ENCODE peak calls at places on chromosomes 5 and 9, in seven cellular contexts. N is PC-9, B is cardiac muscle cell, Q is ovary, S is GM23338, G is bronchial epithelial cell, D is colonic mucosa. V is an unnamed sample. For H3K27me3, the result is how much of the 10 kb centered on the place peaks cover.

GRCh38 chr9:22022396-22022795 is 13.3 kb upstream of the CDKN2B start:
- DNase-seq in S (no peak), N (no peak), B (no peak), G (no peak), Q (no peak), D (no peak), V (no peak)

GRCh38 chr5:60505373-60505772 is 194.6 kb downstream of the DEPDC1B start:
- DNase-seq in B (no peak), D (no peak), G (no peak), Q (no peak), S (no peak), N (no peak), V (no peak)

GRCh38 chr9:96014078-96014477 is 138.6 kb downstream of the ERCC6L2 start:
- DNase-seq in D (no peak), G (no peak), Q (no peak), B (no peak), S (no peak), N (no peak), V (no peak)

GRCh38 chr5:75265731-75266130 is 29.1 kb upstream of the ANKRD31 start:
- DNase-seq in Q (no peak), G (peak), S (peak), D (no peak), N (peak), B (peak), V (no peak)

GRCh38 chr9:4666042-4666699 is at the start of gene SPATA6L:
- DNase-seq in D (peak), Q (peak), B (peak), N (no peak), S (peak), G (peak), V (peak)

GRCh38 chr5:102866315-102866693 is 111.2 kb downstream of the PAM start:
- DNase-seq in G (no peak), B (no peak), N (no peak), S (no peak), D (no peak), Q (no peak), V (no peak)

GRCh38 chr5:169050146-169050571 is 250.8 kb downstream of the SLIT3 start:
- DNase-seq in B (no peak), D (no peak), S (no peak), Q (no peak), G (peak), N (no peak), V (no peak)

GRCh38 chr9:37300620-37301368 is 121.7 kb upstream of the GRHPR start:
- DNase-seq in S (no peak), N (no peak), D (no peak), Q (no peak), G (peak), B (no peak), V (no peak)

GRCh38 chr5:126370796-126371718 is 52.2 kb upstream of the GRAMD2B start:
- DNase-seq in S (peak), Q (no peak), B (no peak), G (peak), D (peak), N (no peak), V (no peak)

GRCh38 chr5:135324160-135324559 is 74.9 kb downstream of the MACROH2A1 start:
- DNase-seq in D (no peak), Q (no peak), B (no peak), N (no peak), S (no peak), G (no peak), V (no peak)

GRCh38 chr9:71752928-71753327 is 15.4 kb downstream of the CEMIP2 start:
- DNase-seq in G (no peak), Q (no peak), D (no peak), N (no peak), B (no peak), S (no peak), V (no peak)

GRCh38 chr5:179294891-179295777 is 50.1 kb downstream of the ADAMTS2 start:
- DNase-seq in D (no peak), Q (peak), B (no peak), N (no peak), S (no peak), G (no peak), V (no peak)

GRCh38 chr9:106913276-106913675 is 50.3 kb downstream of the ZNF462 start:
- DNase-seq in N (no peak), B (no peak), D (no peak), G (no peak), S (no peak), Q (no peak), V (no peak)

GRCh38 chr5:161305601-161306000 is 240.9 kb downstream of the GABRB2 start:
- DNase-seq in D (no peak), S (no peak), N (no peak), B (no peak), Q (no peak), G (no peak), V (no peak)

GRCh38 chr5:179953934-179954833 is 46.5 kb upstream of the TBC1D9B start:
- DNase-seq in Q (no peak), S (no peak), G (no peak), D (no peak), N (no peak), B (no peak), V (no peak)

GRCh38 chr9:72635197-72635596 is 113.8 kb downstream of the TMC1 start:
- DNase-seq in D (no peak), B (no peak), G (no peak), S (peak), Q (no peak), N (no peak), V (no peak)

DNA sequence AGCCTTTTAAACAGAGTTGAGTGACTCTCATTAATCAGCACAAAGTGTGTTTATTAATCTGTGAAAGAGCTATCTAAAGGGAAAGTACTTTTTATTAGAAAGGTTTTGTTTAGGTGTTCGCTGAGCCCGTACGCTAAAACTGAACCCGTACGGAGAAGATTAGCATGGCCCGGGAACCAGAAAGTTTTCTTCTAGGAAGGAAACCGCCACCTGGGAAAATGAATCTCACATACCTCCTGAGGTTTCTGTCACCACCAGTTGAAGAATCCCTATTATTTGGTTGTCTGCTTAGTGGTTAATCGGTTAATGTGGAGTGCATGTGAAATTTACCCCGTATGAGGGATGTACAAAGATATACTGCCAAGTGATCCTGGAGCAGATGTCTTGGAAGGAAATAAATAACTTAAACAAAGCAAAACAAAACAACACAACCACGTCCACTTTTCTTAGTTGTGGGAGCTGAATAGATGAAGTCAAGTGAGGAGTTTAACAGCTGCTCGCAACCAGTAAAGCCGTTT is 3.8 kb downstream of the DMRT2 start:
- DNase-seq in B (no peak), Q (no peak), N (no peak), G (no peak), D (no peak), S (peak), V (no peak)
- H3K27me3 ChIP-seq in B (half or more), Q (under half), N (under half), G (under half), D (under half), S (half or more), V (under half)

DNA sequence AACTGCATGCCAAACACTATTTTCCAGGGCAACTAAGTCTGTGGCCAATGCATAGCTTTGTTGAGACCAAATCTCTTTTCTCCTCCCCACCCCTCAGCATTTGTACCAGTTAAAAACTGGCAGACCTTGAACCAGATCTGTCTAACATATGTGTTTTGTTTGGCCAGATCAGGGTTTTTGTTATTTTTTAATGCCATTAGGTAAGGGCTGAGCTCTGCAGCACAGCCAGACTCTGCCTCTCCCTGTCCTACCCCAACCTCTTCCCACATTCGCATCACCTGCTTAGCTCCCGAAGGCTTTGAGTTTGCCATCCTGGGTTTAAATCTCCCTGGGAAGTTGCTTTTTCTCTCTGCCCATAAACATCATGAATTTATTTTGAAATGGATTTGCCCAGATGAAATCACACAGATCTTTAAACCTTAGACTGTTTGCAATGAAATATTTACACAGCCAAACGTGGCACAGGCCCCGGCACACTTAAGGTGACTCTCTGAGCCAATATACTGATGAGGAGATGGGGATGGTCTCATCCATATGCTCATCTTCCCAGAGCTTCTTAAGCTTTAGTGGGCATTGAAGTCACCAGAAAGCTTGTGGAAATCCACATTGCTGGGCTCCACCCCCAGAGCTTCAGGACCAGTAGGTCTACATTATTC is 54.0 kb upstream of the ALDH1B1 start:
- DNase-seq in Q (no peak), G (no peak), N (no peak), S (no peak), B (no peak), D (no peak), V (no peak)
- H3K27me3 ChIP-seq in Q (under half), G (under half), N (under half), S (under half), B (under half), D (under half), V (under half)

DNA sequence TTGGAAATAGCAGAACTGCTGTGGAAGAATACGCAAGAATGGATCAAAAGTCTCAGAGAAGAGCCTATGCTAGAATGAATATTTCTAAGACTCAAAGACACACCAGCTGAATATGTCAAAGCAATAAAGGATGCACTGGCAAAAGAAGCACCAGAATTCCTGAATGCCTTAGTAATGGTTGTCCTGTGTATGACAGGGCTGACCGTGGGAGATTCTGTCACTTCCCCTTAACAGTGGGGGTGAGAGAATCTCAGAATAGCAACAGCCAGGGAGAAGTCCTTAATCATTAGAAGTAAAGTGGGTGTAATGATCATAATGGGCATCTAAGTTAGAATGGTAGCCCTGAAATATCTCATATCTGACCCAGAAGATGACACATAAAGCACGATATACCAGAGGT is 14.6 kb upstream of the PRR16 start:
- DNase-seq in N (no peak), D (no peak), Q (no peak), B (no peak), S (no peak), G (no peak), V (no peak)
- H3K27me3 ChIP-seq in N (under half), D (under half), Q (under half), B (under half), S (under half), G (under half), V (under half)

GRCh38 chr5:50965621-50966362 is 299.4 kb downstream of the PARP8 start:
- DNase-seq in B (no peak), S (peak), N (no peak), G (no peak), D (no peak), Q (no peak), V (no peak)
- H3K27me3 ChIP-seq in B (half or more), S (half or more), N (under half), G (under half), D (half or more), Q (under half), V (half or more)

DNA sequence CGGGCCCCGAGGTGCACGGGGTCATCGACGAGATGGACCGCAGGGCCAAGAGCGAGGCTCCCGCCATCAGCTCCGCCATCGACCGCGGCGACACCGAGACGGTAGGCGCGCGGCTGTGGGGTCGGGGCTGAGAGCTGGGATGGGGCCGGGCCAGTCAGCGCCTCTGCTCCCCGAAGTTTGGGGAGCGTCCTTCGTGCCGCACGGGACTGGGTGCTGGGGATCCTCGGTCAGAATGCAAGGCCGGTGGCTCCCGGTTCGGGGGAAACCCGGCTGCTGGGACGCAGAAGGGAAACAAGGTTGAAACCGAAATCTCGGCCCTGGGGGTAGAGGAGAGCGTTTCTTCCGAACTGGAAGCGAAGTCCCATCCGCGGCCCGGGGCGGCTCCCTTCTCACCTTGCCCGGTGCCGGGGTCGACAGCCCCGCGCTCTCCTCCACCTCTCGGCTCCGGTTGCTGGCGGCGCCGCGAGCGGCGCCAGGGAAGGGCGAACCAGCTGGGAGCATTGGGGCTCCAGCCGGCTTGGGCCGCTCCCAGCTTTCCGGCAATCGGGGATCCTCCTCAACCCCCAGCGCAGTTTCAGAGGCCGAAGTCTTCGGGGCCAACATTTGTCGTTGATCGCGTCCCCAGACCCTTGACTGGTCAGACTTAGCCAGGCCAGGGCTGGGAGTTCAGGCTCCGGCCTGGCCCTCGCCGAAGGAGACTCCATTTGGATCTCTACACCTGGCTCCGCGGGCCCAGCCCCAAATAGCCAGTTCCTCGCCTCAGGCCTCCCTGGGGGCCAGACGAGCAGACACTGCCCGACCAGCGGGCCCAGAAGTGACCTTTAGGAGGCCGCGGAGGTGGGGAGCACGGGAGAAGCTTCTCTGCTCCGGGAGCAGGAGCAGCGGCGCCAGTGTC is 1.0 kb downstream of the LHX2 start:
- DNase-seq in D (no peak), Q (no peak), S (peak), G (no peak), N (no peak), B (no peak), V (no peak)
- H3K27me3 ChIP-seq in D (half or more), Q (under half), S (half or more), G (half or more), N (under half), B (half or more), V (under half)

GRCh38 chr5:146640285-146640896 is 124.4 kb upstream of the GPR151 start:
- DNase-seq in Q (no peak), B (no peak), S (no peak), N (no peak), G (no peak), D (peak), V (no peak)
- H3K27me3 ChIP-seq in Q (under half), B (under half), S (under half), N (under half), G (under half), D (under half), V (under half)

DNA sequence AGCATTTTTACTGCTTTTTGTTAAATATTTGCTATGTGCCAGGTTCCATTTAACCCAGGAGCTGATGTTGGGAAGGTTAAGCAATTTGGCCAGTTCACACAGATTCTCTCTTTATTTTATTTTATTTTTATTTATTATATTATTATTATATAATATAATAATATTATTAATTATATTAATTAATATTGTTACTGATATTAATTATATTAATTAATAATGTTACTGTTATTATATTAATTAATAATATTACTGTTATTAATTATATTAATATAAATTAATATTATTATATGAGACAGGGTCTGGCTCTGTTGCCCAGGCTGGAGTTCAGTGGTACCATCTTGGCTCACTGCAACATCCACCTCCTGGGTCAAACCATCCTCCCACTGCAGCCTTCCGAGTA is 593.0 kb upstream of the SGCD start:
- DNase-seq in B (no peak), Q (no peak), N (no peak), S (no peak), G (no peak), D (no peak), V (no peak)
- H3K27me3 ChIP-seq in B (half or more), Q (under half), N (under half), S (under half), G (under half), D (under half), V (under half)

GRCh38 chr5:155661859-155662258 is 648.3 kb downstream of the KIF4B start:
- DNase-seq in N (no peak), B (no peak), S (no peak), Q (no peak), D (no peak), G (no peak), V (no peak)

DNA sequence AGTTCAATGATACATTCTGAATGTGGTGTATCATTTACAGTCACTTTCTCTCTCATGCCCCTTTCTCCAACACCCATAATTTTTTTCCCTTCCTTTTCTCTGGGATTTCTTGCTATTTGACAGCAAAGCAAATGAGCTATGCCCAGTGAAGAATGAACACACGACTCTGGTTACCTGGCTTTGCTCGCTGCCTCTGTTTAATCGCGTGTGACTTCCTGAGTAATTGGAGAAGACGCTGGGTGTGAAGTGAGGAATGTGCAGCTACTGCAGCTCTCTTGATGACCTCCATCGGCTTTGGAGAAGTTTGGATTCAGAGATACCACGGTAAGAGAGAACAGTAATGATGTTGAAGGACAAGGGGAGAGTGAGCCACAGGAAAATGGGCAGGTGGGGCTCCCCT is 651.8 kb downstream of the KIF4B start:
- DNase-seq in D (no peak), G (no peak), B (no peak), Q (no peak), N (no peak), S (no peak), V (no peak)
- H3K27me3 ChIP-seq in D (under half), G (under half), B (under half), Q (under half), N (under half), S (under half), V (under half)